ENCODE peak calls at places on chromosomes 13 and 19, in ten cellular contexts. P is tibial artery; Z is CD8-positive, alpha-beta T cell; I is tibial nerve; M is kidney epithelial cell; G is left ventricle myocardium inferior; D is stomach; U is neuronal stem cell; V is lower lobe of right lung; A is PC-3. L is an unnamed sample.

GRCh38 chr13:30529085-30529815 is 63.5 kb upstream of the HMGB1 start:
- DNase-seq in P (no peak), Z (no peak), I (no peak), M (no peak), G (no peak), D (no peak), U (no peak), V (no peak), A (no peak), L (no peak)

GRCh38 chr13:30924726-30925125 is 7.7 kb upstream of the TEX26 start:
- DNase-seq in P (no peak), Z (no peak), I (no peak), M (no peak), G (no peak), D (no peak), U (no peak), V (no peak), A (no peak), L (no peak)

GRCh38 chr13:45419945-45420344 is 1.8 kb upstream of the SLC25A30 start:
- DNase-seq in P (no peak), Z (no peak), I (no peak), M (no peak), G (no peak), D (no peak), U (no peak), V (no peak), A (no peak), L (no peak)

GRCh38 chr19:14516746-14517438 is 1.3 kb downstream of the DNAJB1 start:
- DNase-seq in P (no peak), Z (no peak), I (no peak), M (no peak), G (no peak), D (no peak), U (no peak), V (no peak), A (no peak), L (no peak)

GRCh38 chr19:29872224-29872731 is 60.5 kb downstream of the CCNE1 start:
- DNase-seq in P (no peak), Z (no peak), I (no peak), M (no peak), G (no peak), D (no peak), U (peak; percentile 31), V (no peak), A (no peak), L (no peak)

GRCh38 chr13:32079586-32079985 is 48.0 kb downstream of the FRY start:
- DNase-seq in P (no peak), Z (no peak), I (no peak), M (no peak), G (no peak), D (no peak), U (no peak), V (no peak), A (no peak), L (no peak)

GRCh38 chr13:93603043-93603442 is 376.4 kb downstream of the GPC6 start:
- DNase-seq in P (no peak), Z (no peak), I (no peak), M (peak; percentile 65), G (no peak), D (no peak), U (no peak), V (no peak), A (peak; percentile 90), L (no peak)

GRCh38 chr13:100523994-100524393 is 64.6 kb downstream of the GGACT start:
- DNase-seq in P (no peak), Z (no peak), I (no peak), M (no peak), G (no peak), D (no peak), U (no peak), V (no peak), A (no peak), L (no peak)

GRCh38 chr19:35727956-35728706 is 10.3 kb downstream of the KMT2B start:
- DNase-seq in P (no peak), Z (no peak), I (no peak), M (no peak), G (no peak), D (no peak), U (no peak), V (no peak), A (no peak), L (no peak)

GRCh38 chr13:28429685-28430290 is 65.1 kb downstream of the FLT1 start:
- DNase-seq in P (no peak), Z (no peak), I (no peak), M (no peak), G (no peak), D (no peak), U (no peak), V (no peak), A (no peak), L (no peak)
- H3K36me3 ChIP-seq in P (no peaks in the 10 kb centered on the region), Z (no peaks in the 10 kb centered on the region), I (no peaks in the 10 kb centered on the region), M (no peaks in the 10 kb centered on the region), G (peaks cover 64% of the 10 kb centered on the region), D (no peaks in the 10 kb centered on the region), U (no peaks in the 10 kb centered on the region), V (peaks cover 6% of the 10 kb centered on the region), A (no peaks in the 10 kb centered on the region), L (no peaks in the 10 kb centered on the region)

DNA sequence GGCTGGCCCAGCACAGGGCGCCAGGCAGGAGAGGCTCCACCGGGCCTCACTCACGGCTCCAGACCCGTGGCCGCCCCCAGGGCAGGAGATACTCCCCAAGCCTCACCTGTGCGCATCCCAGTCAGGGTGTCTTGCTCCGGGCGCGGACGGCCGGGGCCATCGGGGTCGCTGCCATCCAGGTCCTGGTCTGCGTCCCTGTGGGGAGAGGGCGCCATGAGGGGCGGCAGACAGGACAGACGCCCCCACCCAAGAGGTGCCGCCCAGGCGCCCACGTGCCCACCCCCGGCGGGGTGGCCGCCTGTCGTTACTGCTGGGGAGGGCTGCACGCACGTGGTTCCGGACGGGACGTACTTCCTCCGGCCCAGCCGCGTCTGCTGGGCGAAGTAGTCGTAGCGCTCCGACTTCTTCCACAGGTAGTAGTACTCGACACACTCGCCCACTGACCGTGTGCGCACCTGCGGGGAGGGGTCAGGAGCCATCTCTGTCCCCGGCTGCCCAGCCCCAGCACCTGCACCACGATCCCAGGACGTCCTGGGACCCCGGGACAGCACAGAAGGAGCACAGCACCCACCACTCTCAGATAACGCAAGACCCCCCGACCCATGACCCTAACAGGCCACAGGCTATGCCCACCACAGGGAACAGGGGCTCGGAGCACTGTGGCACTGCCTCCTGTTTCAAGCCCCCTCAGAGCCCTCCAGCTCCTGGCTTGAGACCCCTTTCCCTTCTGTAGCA is 17.4 kb upstream of the PLPP2 start:
- DNase-seq in P (no peak), Z (no peak), I (no peak), M (no peak), G (no peak), D (peak; percentile 8), U (no peak), V (no peak), A (no peak), L (no peak)
- H3K36me3 ChIP-seq in P (peaks cover 42% of the 10 kb centered on the region), Z (no peaks in the 10 kb centered on the region), I (peaks cover 3% of the 10 kb centered on the region), M (peaks cover 1% of the 10 kb centered on the region), G (peaks cover 69% of the 10 kb centered on the region), D (peaks cover 54% of the 10 kb centered on the region), U (peaks cover 81% of the 10 kb centered on the region), V (peaks cover 68% of the 10 kb centered on the region), A (no peaks in the 10 kb centered on the region), L (peaks cover 76% of the 10 kb centered on the region)

GRCh38 chr13:111171629-111172028 is 56.5 kb downstream of the ARHGEF7 start:
- DNase-seq in P (no peak), Z (no peak), I (no peak), M (no peak), G (no peak), D (no peak), U (no peak), V (no peak), A (no peak), L (no peak)
- H3K36me3 ChIP-seq in P (no peaks in the 10 kb centered on the region), Z (peaks cover 8% of the 10 kb centered on the region), I (no peaks in the 10 kb centered on the region), M (no peaks in the 10 kb centered on the region), G (no peaks in the 10 kb centered on the region), D (no peaks in the 10 kb centered on the region), U (peaks cover 61% of the 10 kb centered on the region), V (peaks cover 6% of the 10 kb centered on the region), A (no peaks in the 10 kb centered on the region), L (no peaks in the 10 kb centered on the region)

GRCh38 chr13:91122766-91123165 is 224.7 kb upstream of the MIR17HG start:
- DNase-seq in P (no peak), Z (no peak), I (no peak), M (no peak), G (no peak), D (no peak), U (no peak), V (no peak), A (no peak), L (no peak)

GRCh38 chr13:91119643-91120042 is 227.8 kb upstream of the MIR17HG start:
- DNase-seq in P (no peak), Z (no peak), I (no peak), M (no peak), G (no peak), D (no peak), U (no peak), V (no peak), A (no peak), L (no peak)

GRCh38 chr13:91126806-91127205 is 220.7 kb upstream of the MIR17HG start:
- DNase-seq in P (no peak), Z (no peak), I (no peak), M (no peak), G (no peak), D (no peak), U (no peak), V (no peak), A (no peak), L (no peak)

GRCh38 chr13:91127995-91128394 is 219.5 kb upstream of the MIR17HG start:
- DNase-seq in P (no peak), Z (no peak), I (no peak), M (no peak), G (no peak), D (no peak), U (no peak), V (no peak), A (no peak), L (no peak)

GRCh38 chr13:91123456-91124127 is 223.9 kb upstream of the MIR17HG start:
- DNase-seq in P (no peak), Z (no peak), I (no peak), M (no peak), G (no peak), D (no peak), U (no peak), V (no peak), A (no peak), L (no peak)
- H3K36me3 ChIP-seq in P (no peaks in the 10 kb centered on the region), Z (no peaks in the 10 kb centered on the region), I (no peaks in the 10 kb centered on the region), M (no peaks in the 10 kb centered on the region), G (no peaks in the 10 kb centered on the region), D (no peaks in the 10 kb centered on the region), U (no peaks in the 10 kb centered on the region), V (no peaks in the 10 kb centered on the region), A (no peaks in the 10 kb centered on the region), L (no peaks in the 10 kb centered on the region)

DNA sequence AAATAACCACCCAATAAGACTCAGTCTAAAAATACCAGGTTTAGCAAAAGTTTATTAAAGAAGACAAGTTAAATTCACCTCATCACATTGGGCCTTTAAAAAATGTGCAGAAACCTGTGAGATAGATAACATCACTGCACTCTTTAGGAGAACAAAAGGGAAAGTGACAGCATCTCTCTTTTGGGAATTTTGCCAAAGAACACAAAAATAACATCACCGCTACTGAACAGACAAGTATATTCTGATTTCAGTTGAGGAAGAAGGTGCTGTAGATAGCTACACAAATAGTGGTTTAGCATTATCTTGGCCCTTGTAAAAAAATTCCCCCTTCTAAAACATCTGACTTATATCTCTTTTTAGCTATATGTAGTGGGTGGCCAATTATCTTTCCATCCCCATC is 244.7 kb downstream of the VWA8 start:
- DNase-seq in P (no peak), Z (no peak), I (no peak), M (no peak), G (no peak), D (no peak), U (no peak), V (no peak), A (no peak), L (no peak)
- H3K36me3 ChIP-seq in P (peaks cover 6% of the 10 kb centered on the region), Z (peaks cover 3% of the 10 kb centered on the region), I (no peaks in the 10 kb centered on the region), M (no peaks in the 10 kb centered on the region), G (peaks cover 17% of the 10 kb centered on the region), D (peaks cover 4% of the 10 kb centered on the region), U (peaks cover 16% of the 10 kb centered on the region), V (peaks cover 22% of the 10 kb centered on the region), A (no peaks in the 10 kb centered on the region), L (peaks cover 19% of the 10 kb centered on the region)

L was measured in esophagus muscularis mucosa.